ENCODE peak calls at places on chromosomes 13 and 19, in five cellular contexts. I, H, B, Z and Q are unnamed samples.

GRCh38 chr13:112894423-112894672 is 74.7 kb upstream of the MCF2L start:
- DNase-seq in I (no peak), H (no peak), B (no peak), Z (no peak), Q (no peak)

GRCh38 chr13:46134961-46135522 is 30.2 kb upstream of the CPB2 start:
- DNase-seq in I (no peak), H (no peak), B (no peak), Z (no peak), Q (no peak)

GRCh38 chr13:49459580-49459979 is 15.5 kb downstream of the SETDB2 start:
- DNase-seq in I (no peak), H (no peak), B (no peak), Z (no peak), Q (no peak)

GRCh38 chr13:112819816-112820215 is 130.0 kb downstream of the ATP11A start:
- DNase-seq in I (no peak), H (no peak), B (no peak), Z (no peak), Q (no peak)

GRCh38 chr13:71459708-71460107 is 407.3 kb downstream of the DACH1 start:
- DNase-seq in I (no peak), H (no peak), B (no peak), Z (no peak), Q (no peak)

GRCh38 chr19:35752746-35753350 is 4.0 kb downstream of the HSPB6 start:
- DNase-seq in I (no peak), H (no peak), B (no peak), Z (no peak), Q (no peak)

GRCh38 chr13:50678464-50679162 is 164.9 kb downstream of the DLEU7 start:
- DNase-seq in I (peak), H (no peak), B (peak), Z (peak), Q (peak)

GRCh38 chr19:35315883-35316282 is 13.1 kb upstream of the CD22 start:
- DNase-seq in I (no peak), H (no peak), B (no peak), Z (no peak), Q (no peak)

GRCh38 chr19:18520848-18521691 is 800 bp downstream of the ELL start:
- DNase-seq in I (no peak), H (no peak), B (no peak), Z (no peak), Q (no peak)

GRCh38 chr13:41179593-41180250 is 14.6 kb downstream of the KBTBD7 start:
- DNase-seq in I (no peak), H (no peak), B (peak), Z (peak), Q (peak)

GRCh38 chr19:1465191-1466016 is 13.6 kb downstream of the C19orf25 start:
- DNase-seq in I (peak), H (no peak), B (peak), Z (peak), Q (no peak)

GRCh38 chr13:37791699-37792098 is 77.9 kb downstream of the TRPC4 start:
- DNase-seq in I (no peak), H (no peak), B (peak), Z (peak), Q (no peak)

GRCh38 chr13:112576191-112576590 is 11.8 kb downstream of the TUBGCP3 start:
- DNase-seq in I (no peak), H (no peak), B (no peak), Z (no peak), Q (no peak)

GRCh38 chr19:6276447-6276846 is 3.3 kb downstream of the MLLT1 start:
- DNase-seq in I (peak), H (peak), B (peak), Z (peak), Q (peak)

GRCh38 chr19:15875075-15875474 is 22.8 kb downstream of the CYP4F2 start:
- DNase-seq in I (no peak), H (no peak), B (no peak), Z (no peak), Q (no peak)

GRCh38 chr13:114341003-114341777 is 26.9 kb downstream of the CHAMP1 start:
- DNase-seq in I (no peak), H (no peak), B (no peak), Z (no peak), Q (no peak)

GRCh38 chr19:4501691-4502090 is 16.6 kb downstream of the PLIN4 start:
- DNase-seq in I (no peak), H (no peak), B (no peak), Z (no peak), Q (no peak)

GRCh38 chr19:4499855-4500254 is 18.4 kb downstream of the PLIN4 start:
- DNase-seq in I (no peak), H (no peak), B (no peak), Z (no peak), Q (no peak)

GRCh38 chr19:4499318-4499717 is 19.0 kb downstream of the PLIN4 start:
- DNase-seq in I (no peak), H (no peak), B (no peak), Z (no peak), Q (no peak)

GRCh38 chr19:4502282-4503223 is 15.7 kb downstream of the PLIN4 start:
- DNase-seq in I (no peak), H (no peak), B (no peak), Z (no peak), Q (no peak)

DNA sequence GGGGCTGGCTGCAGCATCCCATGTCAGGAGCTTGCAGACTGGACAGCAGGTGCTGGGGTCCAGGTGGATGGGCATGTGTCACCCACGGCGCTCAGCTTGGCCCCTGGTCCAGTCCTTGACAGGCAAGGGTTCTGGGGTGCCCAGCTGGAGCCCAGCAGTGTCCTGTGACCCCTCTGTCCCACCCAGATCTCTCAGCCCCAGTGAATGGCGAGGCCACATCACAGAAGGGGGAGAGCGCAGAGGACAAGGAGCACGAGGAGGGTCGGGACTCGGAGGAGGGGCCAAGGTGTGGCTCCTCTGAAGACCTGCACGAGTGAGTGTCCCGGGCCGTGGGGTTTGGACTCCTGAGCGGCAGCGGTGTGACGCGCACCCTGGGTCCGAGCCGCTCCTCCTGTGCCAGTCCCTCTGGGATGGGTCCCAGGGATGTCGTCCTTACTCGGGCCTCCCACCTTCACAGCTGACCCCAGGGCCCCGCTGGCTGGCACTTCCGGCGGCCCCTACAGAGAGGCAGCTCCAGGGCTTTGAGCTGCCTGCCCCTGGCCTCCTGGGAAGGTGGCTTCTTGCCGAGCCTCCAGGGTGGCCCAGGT is 17.2 kb downstream of the PLIN4 start:
- DNase-seq in I (no peak), H (no peak), B (no peak), Z (no peak), Q (no peak)
- TF ChIP-seq CTCF in I (no peak), H (no peak), B (no peak), Z (no peak), Q (no peak)

GRCh38 chr13:98105929-98106336 is 37.0 kb upstream of the FARP1 start:
- DNase-seq in I (no peak), H (no peak), B (peak), Z (peak), Q (no peak)

GRCh38 chr13:98103531-98103930 is 39.4 kb upstream of the FARP1 start:
- DNase-seq in I (no peak), H (no peak), B (no peak), Z (peak), Q (no peak)

GRCh38 chr13:98108330-98108729 is 34.6 kb upstream of the FARP1 start:
- DNase-seq in I (no peak), H (no peak), B (no peak), Z (peak), Q (no peak)

GRCh38 chr13:98099627-98100026 is 43.3 kb upstream of the FARP1 start:
- DNase-seq in I (no peak), H (no peak), B (no peak), Z (no peak), Q (no peak)

GRCh38 chr13:98103942-98104880 is 38.7 kb upstream of the FARP1 start:
- DNase-seq in I (no peak), H (no peak), B (peak), Z (no peak), Q (no peak)
- TF ChIP-seq CTCF in I (peak), H (no peak), B (peak), Z (peak), Q (peak)

DNA sequence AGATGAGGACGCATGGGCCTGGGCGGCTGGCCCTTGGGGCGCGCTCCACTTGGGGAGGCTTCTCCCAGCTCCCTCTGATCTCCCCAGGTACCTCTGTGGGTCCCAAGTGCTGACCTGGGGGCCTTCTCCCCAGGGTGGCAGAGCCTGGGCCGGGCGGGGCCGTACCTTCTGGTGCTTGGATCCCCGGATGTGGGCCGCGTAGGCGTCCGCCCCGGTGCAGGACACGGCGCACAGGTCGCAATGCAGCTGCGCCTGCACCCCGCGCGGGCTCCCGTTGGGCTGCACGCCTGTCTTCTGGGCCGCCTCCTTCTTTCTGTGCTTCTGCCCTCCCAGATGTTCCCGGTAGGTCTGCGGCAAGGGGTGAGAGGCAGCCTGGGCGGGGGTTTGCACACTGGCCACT is 41.1 kb upstream of the MATK start:
- DNase-seq in I (no peak), H (no peak), B (no peak), Z (no peak), Q (no peak)
- TF ChIP-seq CTCF in I (no peak), H (no peak), B (no peak), Z (no peak), Q (no peak)

DNA sequence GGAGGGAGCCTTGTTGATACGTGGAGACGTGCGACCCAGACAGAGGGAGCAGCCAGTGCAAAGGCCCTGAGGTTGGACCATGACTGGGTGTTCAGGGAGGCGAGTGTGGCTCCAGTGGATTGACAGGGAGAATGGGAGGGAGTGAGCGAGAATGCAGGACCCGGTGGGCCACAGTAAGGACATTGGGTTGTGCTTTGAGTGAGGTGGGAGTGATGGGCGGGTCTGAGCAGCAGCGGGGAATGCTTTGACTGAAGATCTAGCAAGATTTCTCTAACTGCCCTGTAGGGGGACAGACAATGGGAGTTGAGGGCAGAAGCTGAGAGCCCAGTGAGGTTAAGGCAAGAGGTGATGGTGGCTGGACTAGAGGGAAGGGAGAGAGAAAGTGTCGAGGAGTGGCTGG is 7.7 kb upstream of the NANOS2 start:
- DNase-seq in I (no peak), H (no peak), B (no peak), Z (no peak), Q (no peak)
- TF ChIP-seq CTCF in I (peak), H (no peak), B (peak), Z (peak), Q (peak)

DNA sequence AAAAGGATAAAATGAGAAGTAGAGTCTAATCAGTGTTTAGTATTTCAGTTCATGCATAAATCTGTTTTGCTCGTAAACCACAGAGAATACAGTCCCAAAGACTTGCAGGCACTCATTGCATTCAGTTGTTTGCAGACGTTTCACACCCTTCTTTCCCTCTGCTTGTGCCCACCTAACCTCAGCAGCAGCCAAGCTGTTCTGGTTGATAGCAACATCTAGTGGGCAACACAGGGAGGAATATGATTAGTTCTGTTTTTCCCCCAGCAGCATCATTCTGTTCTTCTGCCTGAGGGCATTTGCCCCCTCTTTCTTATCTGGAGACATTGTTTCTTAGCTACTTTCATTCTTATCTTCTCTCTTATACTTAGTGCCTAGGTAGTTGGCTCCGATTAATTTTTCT is 135.6 kb downstream of the PAN3 start:
- DNase-seq in I (no peak), H (no peak), B (no peak), Z (no peak), Q (no peak)
- TF ChIP-seq CTCF in I (peak), H (no peak), B (no peak), Z (no peak), Q (no peak)

GRCh38 chr13:100108913-100109507 is 20.1 kb downstream of the PCCA start:
- DNase-seq in I (no peak), H (no peak), B (peak), Z (peak), Q (no peak)

GRCh38 chr13:100106005-100106404 is 17.1 kb downstream of the PCCA start:
- DNase-seq in I (peak), H (no peak), B (no peak), Z (no peak), Q (no peak)

GRCh38 chr13:100110269-100110668 is 21.4 kb downstream of the PCCA start:
- DNase-seq in I (no peak), H (no peak), B (no peak), Z (no peak), Q (no peak)

GRCh38 chr13:100102042-100102441 is 13.1 kb downstream of the PCCA start:
- DNase-seq in I (no peak), H (no peak), B (no peak), Z (no peak), Q (no peak)

GRCh38 chr13:100106705-100107104 is 17.8 kb downstream of the PCCA start:
- DNase-seq in I (no peak), H (no peak), B (no peak), Z (no peak), Q (no peak)
- TF ChIP-seq CTCF in I (no peak), H (no peak), B (no peak), Z (no peak), Q (no peak)